ENCODE peak calls at places on chromosomes 7 and 10, in five cellular contexts. U is neural crest cell, P is HepG2, M is choroid plexus epithelial cell, L is B cell. G is an unnamed sample.

GRCh38 chr10:112374724-112375541 is 1.0 kb downstream of the ACSL5 start:
- DNase-seq in U (no peak), P (peak), M (no peak), L (no peak), G (peak)

GRCh38 chr10:112448903-112449302 is 1.9 kb downstream of the VTI1A start:
- DNase-seq in U (no peak), P (no peak), M (no peak), L (no peak), G (no peak)

GRCh38 chr10:126042354-126042753 is 146.0 kb downstream of the FANK1 start:
- DNase-seq in U (no peak), P (no peak), M (no peak), L (no peak), G (peak)

GRCh38 chr10:97810476-97810875 is 38.7 kb upstream of the SFRP5 start:
- DNase-seq in U (no peak), P (peak), M (peak), L (no peak), G (no peak)

GRCh38 chr7:111677848-111678247 is 115.6 kb upstream of the IMMP2L start:
- DNase-seq in U (no peak), P (no peak), M (peak), L (no peak), G (no peak)

GRCh38 chr7:26103541-26104070 is 48.4 kb upstream of the NFE2L3 start:
- DNase-seq in U (no peak), P (no peak), M (no peak), L (no peak), G (no peak)

GRCh38 chr7:69597278-69598076 is 798 bp upstream of the AUTS2 start:
- DNase-seq in U (peak), P (no peak), M (no peak), L (peak), G (peak)

GRCh38 chr7:143027032-143027431 is at the start of gene OR9A2:
- DNase-seq in U (no peak), P (no peak), M (no peak), L (no peak), G (no peak)

GRCh38 chr7:107463139-107464078 is 6.4 kb upstream of the GPR22 start:
- DNase-seq in U (peak), P (peak), M (peak), L (peak), G (peak)

GRCh38 chr10:17174626-17175025 is 26.8 kb downstream of the TRDMT1 start:
- DNase-seq in U (no peak), P (no peak), M (peak), L (no peak), G (no peak)

GRCh38 chr10:77104459-77104980 is 533.1 kb downstream of the KCNMA1 start:
- DNase-seq in U (no peak), P (no peak), M (peak), L (no peak), G (no peak)

GRCh38 chr10:87976101-87976743 is 112.8 kb downstream of the PTEN start:
- DNase-seq in U (no peak), P (no peak), M (peak), L (no peak), G (no peak)

GRCh38 chr7:111083423-111083822 is 7.5 kb upstream of the LRRN3 start:
- DNase-seq in U (no peak), P (no peak), M (peak), L (peak), G (peak)

GRCh38 chr7:123643495-123644428 is 11.9 kb upstream of the LMOD2 start:
- DNase-seq in U (no peak), P (peak), M (peak), L (no peak), G (no peak)

GRCh38 chr7:127802845-127803244 is 150.9 kb downstream of the SND1 start:
- DNase-seq in U (no peak), P (no peak), M (no peak), L (no peak), G (no peak)

GRCh38 chr7:128715079-128715478 is 24.1 kb upstream of the CALU start:
- DNase-seq in U (no peak), P (no peak), M (no peak), L (no peak), G (no peak)

GRCh38 chr10:132275426-132276178 is 32.1 kb downstream of the STK32C start:
- DNase-seq in U (no peak), P (no peak), M (no peak), L (no peak), G (no peak)

GRCh38 chr10:114246679-114247305 is 7.7 kb downstream of the VWA2 start:
- DNase-seq in U (no peak), P (no peak), M (no peak), L (no peak), G (no peak)

GRCh38 chr7:12102101-12102500 is 109.0 kb upstream of the TMEM106B start:
- DNase-seq in U (no peak), P (no peak), M (no peak), L (no peak), G (no peak)

GRCh38 chr10:17348111-17349008 is 106.0 kb downstream of the ST8SIA6 start:
- DNase-seq in U (no peak), P (no peak), M (peak), L (no peak), G (no peak)

GRCh38 chr10:71684356-71685173 is 35.0 kb downstream of the C10orf105 start:
- DNase-seq in U (no peak), P (no peak), M (peak), L (no peak), G (peak)

GRCh38 chr7:156088115-156088514 is 275.9 kb upstream of the SHH start:
- DNase-seq in U (no peak), P (no peak), M (no peak), L (no peak), G (no peak)

GRCh38 chr10:14459670-14460069 is 128.9 kb upstream of the FRMD4A start:
- DNase-seq in U (no peak), P (no peak), M (peak), L (no peak), G (no peak)

GRCh38 chr10:91607661-91608442 is 25.0 kb downstream of the PPP1R3C start:
- DNase-seq in U (no peak), P (no peak), M (no peak), L (no peak), G (no peak)

GRCh38 chr10:96588601-96589419 is 2.0 kb upstream of the TM9SF3 start:
- DNase-seq in U (no peak), P (no peak), M (no peak), L (no peak), G (peak)

GRCh38 chr7:39674391-39674790 is 51.0 kb downstream of the RALA start:
- DNase-seq in U (no peak), P (no peak), M (no peak), L (no peak), G (no peak)

GRCh38 chr7:29239638-29240037 is 45.1 kb downstream of the CHN2 start:
- DNase-seq in U (no peak), P (no peak), M (peak), L (no peak), G (peak)

GRCh38 chr7:29467193-29467592 is 96.4 kb upstream of the PRR15 start:
- DNase-seq in U (no peak), P (no peak), M (no peak), L (no peak), G (no peak)

GRCh38 chr7:128904381-128905197 is 5.9 kb downstream of the KCP start:
- DNase-seq in U (no peak), P (peak), M (peak), L (peak), G (peak)

GRCh38 chr10:68223535-68224165 is 8.3 kb downstream of the ATOH7 start:
- DNase-seq in U (no peak), P (peak), M (no peak), L (no peak), G (peak)

GRCh38 chr10:111707066-111707465 is 476.5 kb downstream of the GPAM start:
- DNase-seq in U (no peak), P (no peak), M (no peak), L (no peak), G (no peak)

GRCh38 chr7:153297141-153297540 is 537.6 kb downstream of the ACTR3B start:
- DNase-seq in U (no peak), P (no peak), M (no peak), L (no peak), G (no peak)

DNA sequence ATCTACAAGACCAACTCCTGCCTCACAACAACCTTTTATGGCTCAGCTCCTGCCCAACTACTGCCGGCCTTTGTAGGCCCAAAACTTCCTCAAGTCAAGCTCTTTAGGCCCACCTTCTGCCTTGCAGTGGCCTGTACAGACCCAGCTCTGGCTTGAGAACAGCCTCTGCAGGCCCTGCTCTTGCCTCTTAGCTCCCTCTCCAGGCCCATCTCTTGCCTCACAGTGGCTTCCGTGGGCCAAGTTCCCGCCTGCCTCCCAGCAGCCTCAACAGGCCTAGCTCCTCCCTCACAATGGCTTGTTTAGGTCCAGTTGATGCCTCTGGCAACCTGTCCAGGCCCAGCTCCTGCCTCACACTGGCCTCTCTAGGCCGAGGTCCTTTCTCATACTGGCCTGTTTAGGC is 32.4 kb upstream of the VKORC1L1 start:
- DNase-seq in U (peak), P (no peak), M (no peak), L (no peak), G (peak)
- TF ChIP-seq CTCF in U (peak), P (peak), M (no peak), L (no peak), G (peak)

GRCh38 chr7:100189061-100189460 is 11.3 kb downstream of the STAG3 start:
- DNase-seq in U (no peak), P (no peak), M (no peak), L (no peak), G (no peak)
- TF ChIP-seq CTCF in U (peak), P (no peak), M (peak), L (no peak), G (no peak)

GRCh38 chr10:99906470-99906869 is 103.3 kb downstream of the DNMBP start:
- DNase-seq in U (no peak), P (no peak), M (peak), L (no peak), G (no peak)
- TF ChIP-seq CTCF in U (no peak), P (no peak), M (peak), L (no peak), G (no peak)

GRCh38 chr10:56349611-56350010 is 11.4 kb downstream of the ZWINT start:
- DNase-seq in U (no peak), P (no peak), M (no peak), L (no peak), G (no peak)
- TF ChIP-seq CTCF in U (peak), P (no peak), M (peak), L (no peak), G (no peak)

GRCh38 chr7:1768835-1769234 is 98.8 kb downstream of the ELFN1 start:
- DNase-seq in U (no peak), P (no peak), M (no peak), L (no peak), G (no peak)

GRCh38 chr7:1770331-1770730 is 100.3 kb downstream of the ELFN1 start:
- DNase-seq in U (no peak), P (no peak), M (no peak), L (no peak), G (no peak)

GRCh38 chr7:1769286-1770200 is 99.5 kb downstream of the ELFN1 start:
- DNase-seq in U (no peak), P (no peak), M (no peak), L (no peak), G (no peak)

GRCh38 chr7:1765336-1765735 is 95.3 kb downstream of the ELFN1 start:
- DNase-seq in U (no peak), P (no peak), M (no peak), L (no peak), G (no peak)

DNA sequence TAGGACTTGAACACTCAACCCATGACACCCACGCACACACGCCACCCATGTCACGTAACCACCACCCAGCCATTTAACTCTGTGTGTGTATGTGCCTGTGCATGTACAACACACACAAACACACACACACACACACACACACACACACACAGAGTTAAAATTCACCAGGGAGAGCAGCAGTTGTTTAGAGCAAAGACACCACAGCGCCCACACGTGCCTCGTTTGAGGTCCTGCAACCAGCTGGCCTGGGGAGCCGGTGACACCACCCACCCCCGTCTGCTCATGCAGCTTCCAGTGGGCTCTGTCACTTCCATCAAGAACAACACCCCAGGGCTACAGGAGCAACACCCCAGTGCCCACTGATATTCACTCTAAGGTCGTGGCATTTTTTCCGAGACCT is 97.4 kb downstream of the ELFN1 start:
- DNase-seq in U (no peak), P (peak), M (peak), L (no peak), G (no peak)
- TF ChIP-seq CTCF in U (no peak), P (peak), M (peak), L (no peak), G (no peak)

GRCh38 chr7:131130324-131130723 is 197.4 kb upstream of the MKLN1 start:
- DNase-seq in U (no peak), P (no peak), M (no peak), L (no peak), G (no peak)

GRCh38 chr7:131123991-131124629 is 203.6 kb upstream of the MKLN1 start:
- DNase-seq in U (no peak), P (no peak), M (no peak), L (peak), G (no peak)

GRCh38 chr7:131119381-131119780 is 208.3 kb upstream of the MKLN1 start:
- DNase-seq in U (no peak), P (no peak), M (no peak), L (no peak), G (no peak)

GRCh38 chr7:131122394-131122793 is 205.3 kb upstream of the MKLN1 start:
- DNase-seq in U (no peak), P (no peak), M (no peak), L (no peak), G (no peak)

DNA sequence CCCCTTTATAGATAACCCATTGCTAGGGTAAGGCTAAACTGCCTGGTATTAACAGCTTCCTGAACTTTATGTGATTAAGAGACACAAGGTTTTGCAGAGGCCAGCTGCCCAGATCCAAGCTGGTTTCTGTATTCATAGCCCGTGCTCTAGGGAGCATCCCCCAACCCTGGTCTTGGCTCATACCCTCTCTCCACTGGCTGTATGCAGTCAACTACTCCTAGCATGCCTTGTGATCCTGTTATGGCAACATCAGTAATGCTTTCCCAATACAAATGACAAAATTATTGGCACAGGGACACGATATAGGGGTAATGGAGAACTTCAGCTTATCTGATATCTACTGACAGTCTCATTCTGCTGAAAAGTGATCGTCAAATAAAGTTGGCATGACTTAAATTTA is 202.8 kb upstream of the MKLN1 start:
- DNase-seq in U (no peak), P (no peak), M (no peak), L (no peak), G (no peak)
- TF ChIP-seq CTCF in U (no peak), P (no peak), M (no peak), L (no peak), G (no peak)

DNA sequence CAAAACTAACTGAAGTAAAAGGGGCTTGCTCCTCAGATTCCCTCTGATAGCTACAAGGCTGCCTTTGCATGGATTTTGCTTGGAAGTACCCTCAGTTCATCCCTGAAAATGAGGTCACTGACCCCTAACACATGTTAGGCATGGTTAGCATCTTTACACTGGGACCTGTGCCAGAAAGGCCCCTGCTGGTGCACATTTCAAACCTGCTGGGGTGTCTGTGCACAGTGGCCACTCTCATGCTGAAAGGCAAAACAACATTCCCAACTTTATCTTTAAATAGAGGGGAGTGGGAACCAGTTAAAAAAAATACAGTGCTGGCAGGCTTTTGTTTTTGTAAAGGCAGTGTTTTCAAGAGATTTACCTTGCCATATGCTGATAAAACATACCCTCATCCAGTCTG is 99.1 kb downstream of the ANK3 start:
- DNase-seq in U (no peak), P (no peak), M (peak), L (no peak), G (no peak)
- TF ChIP-seq CTCF in U (no peak), P (no peak), M (no peak), L (no peak), G (no peak)

DNA sequence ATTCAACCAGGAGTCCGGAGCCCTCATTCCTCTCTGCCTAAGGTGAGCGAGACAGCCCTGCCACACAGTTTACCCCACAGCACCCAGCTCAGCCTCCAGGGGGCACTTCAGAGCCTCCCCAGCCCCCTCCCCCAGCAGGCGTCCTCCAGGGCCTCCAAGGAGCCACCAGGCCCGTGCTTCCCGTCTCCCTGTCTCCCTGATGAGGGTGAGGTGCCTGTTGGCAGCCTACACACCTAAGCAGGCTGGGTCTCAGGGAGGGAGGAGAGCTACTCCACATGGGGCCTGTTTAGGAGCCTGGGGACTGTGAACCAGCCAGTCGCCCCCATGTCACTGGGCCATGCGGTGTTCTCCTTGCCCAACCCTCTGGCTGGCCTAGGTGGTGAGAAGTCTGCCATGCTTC is 28.9 kb upstream of the TRIM8 start:
- DNase-seq in U (no peak), P (no peak), M (no peak), L (no peak), G (peak)
- TF ChIP-seq CTCF in U (peak), P (peak), M (peak), L (no peak), G (peak)

GRCh38 chr10:128539784-128540759 is 413.8 kb upstream of the MKI67 start:
- DNase-seq in U (no peak), P (no peak), M (no peak), L (no peak), G (no peak)

GRCh38 chr10:128542659-128543058 is 416.4 kb upstream of the MKI67 start:
- DNase-seq in U (no peak), P (no peak), M (no peak), L (no peak), G (no peak)

GRCh38 chr10:128543186-128543585 is 417.0 kb upstream of the MKI67 start:
- DNase-seq in U (no peak), P (no peak), M (no peak), L (no peak), G (no peak)

GRCh38 chr10:128537888-128538287 is 411.7 kb upstream of the MKI67 start:
- DNase-seq in U (no peak), P (no peak), M (no peak), L (no peak), G (no peak)

DNA sequence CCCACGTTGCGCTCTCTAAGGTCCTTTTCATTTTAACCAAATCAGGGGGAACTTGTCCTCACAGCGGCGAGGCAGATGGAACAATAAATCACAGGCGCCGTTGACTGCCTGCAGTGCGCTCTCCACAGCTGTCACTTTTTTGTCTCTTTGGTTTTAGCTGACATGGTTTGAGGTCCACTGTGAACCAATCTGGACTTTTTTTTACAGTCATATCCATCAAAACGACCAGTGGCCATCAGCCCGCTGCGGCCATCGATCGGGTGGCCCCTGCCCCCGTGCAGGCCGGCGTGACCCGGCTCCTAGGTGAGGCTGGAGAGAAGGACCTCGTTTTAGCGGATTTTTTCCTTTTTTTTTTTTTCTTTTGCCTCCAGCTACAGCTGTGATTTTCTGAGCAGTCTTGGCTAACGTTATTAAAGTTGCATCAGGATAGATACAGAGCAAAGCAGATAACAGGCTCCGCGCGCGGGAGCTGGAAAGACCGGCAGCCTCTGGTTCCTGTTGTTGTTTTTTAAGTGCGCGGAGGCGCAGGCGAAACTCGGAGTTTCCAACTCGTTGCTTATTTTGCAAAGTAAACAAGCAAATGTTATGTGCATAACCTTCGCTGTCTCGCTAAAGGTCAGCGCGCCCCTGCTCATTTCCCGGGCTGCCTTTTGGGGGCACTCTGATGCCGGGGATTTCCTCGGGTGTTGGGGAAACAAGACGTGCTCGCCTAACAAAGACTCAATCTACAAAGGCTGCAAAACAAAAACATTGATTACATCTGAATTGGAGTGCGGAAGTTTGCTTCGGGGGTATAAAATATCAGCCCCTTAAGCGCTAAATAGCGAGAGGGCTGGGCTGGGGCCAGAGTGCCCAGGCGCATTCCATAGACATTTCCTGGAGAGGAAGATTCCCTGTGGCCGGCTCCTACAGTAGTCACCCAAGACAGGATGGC is 414.9 kb upstream of the MKI67 start:
- DNase-seq in U (peak), P (no peak), M (no peak), L (no peak), G (peak)
- TF ChIP-seq CTCF in U (peak), P (peak), M (no peak), L (no peak), G (no peak)